ENCODE peak calls at places on chromosomes 2 and 18, in ten cellular contexts. P, L, D, X, J, S, U, W, G and B are unnamed samples.

GRCh38 chr2:98464772-98465310 is 20.2 kb downstream of the INPP4A start:
- DNase-seq in G (peak), X (no peak), J (no peak), W (no peak), L (no peak), S (no peak), D (no peak), P (no peak), U (no peak), B (no peak)

GRCh38 chr2:212147921-212148513 is 390.6 kb downstream of the ERBB4 start:
- DNase-seq in X (no peak), U (no peak), J (no peak), L (peak), S (no peak), G (no peak), P (no peak), W (no peak), D (no peak), B (no peak)

GRCh38 chr18:53799134-53799533 is 425.3 kb downstream of the MBD2 start:
- DNase-seq in D (no peak), W (no peak), P (no peak), G (no peak), J (no peak), U (no peak), L (peak), X (no peak), S (no peak), B (no peak)

GRCh38 chr2:240460781-240461431 is 25.4 kb downstream of the GPC1 start:
- DNase-seq in D (peak), S (no peak), W (peak), U (peak), L (no peak), J (no peak), G (no peak), P (no peak), X (no peak), B (no peak)

GRCh38 chr2:181680055-181680936 is at the start of gene NEUROD1:
- DNase-seq in G (no peak), W (no peak), D (no peak), L (no peak), U (no peak), P (no peak), X (no peak), S (no peak), J (no peak), B (no peak)

GRCh38 chr2:8517850-8518480 is 163.9 kb upstream of the ID2 start:
- DNase-seq in U (no peak), L (no peak), S (no peak), X (no peak), D (no peak), G (no peak), P (no peak), W (no peak), J (no peak), B (no peak)

GRCh38 chr2:88601302-88601701 is 26.0 kb downstream of the EIF2AK3 start:
- DNase-seq in G (no peak), P (no peak), J (no peak), S (no peak), X (no peak), L (no peak), U (no peak), D (no peak), W (no peak), B (no peak)

GRCh38 chr18:6294119-6294784 is 120.5 kb downstream of the L3MBTL4 start:
- DNase-seq in P (no peak), S (no peak), X (no peak), D (no peak), G (peak), W (no peak), U (no peak), J (no peak), L (no peak), B (no peak)

GRCh38 chr2:215609089-215610032 is 173.5 kb upstream of the FN1 start:
- DNase-seq in X (no peak), S (no peak), P (no peak), G (no peak), D (no peak), J (no peak), L (peak), U (no peak), W (no peak), B (no peak)

GRCh38 chr2:15561574-15562344 is 625 bp upstream of the NBAS start:
- DNase-seq in X (peak), L (no peak), U (no peak), S (no peak), P (no peak), G (peak), W (no peak), J (no peak), D (no peak), B (no peak)

GRCh38 chr2:71599038-71599437 is 145.7 kb downstream of the DYSF start:
- DNase-seq in X (no peak), J (no peak), U (no peak), D (no peak), P (no peak), L (no peak), S (no peak), W (no peak), G (no peak), B (no peak)

GRCh38 chr18:25321869-25322268 is 30.1 kb downstream of the ZNF521 start:
- DNase-seq in W (no peak), L (no peak), P (no peak), X (no peak), J (no peak), U (no peak), G (no peak), S (no peak), D (no peak), B (no peak)

GRCh38 chr18:51077217-51077616 is 47.2 kb downstream of the SMAD4 start:
- DNase-seq in W (no peak), U (no peak), G (no peak), D (no peak), L (peak), J (no peak), P (no peak), X (no peak), S (no peak), B (no peak)

GRCh38 chr2:214482716-214483115 is 71.9 kb downstream of the VWC2L start:
- DNase-seq in J (no peak), W (no peak), X (peak), U (no peak), D (no peak), G (no peak), S (no peak), P (no peak), L (no peak), B (no peak)

GRCh38 chr18:72208920-72209676 is 335.0 kb downstream of the CBLN2 start:
- DNase-seq in G (no peak), P (no peak), S (no peak), L (no peak), U (no peak), J (no peak), W (no peak), X (no peak), D (no peak), B (no peak)

GRCh38 chr18:58829263-58829662 is 35.4 kb upstream of the ZNF532 start:
- DNase-seq in S (no peak), J (no peak), P (no peak), G (no peak), D (no peak), W (no peak), X (no peak), U (no peak), L (no peak), B (no peak)

GRCh38 chr2:97995026-97995733 is 568 bp downstream of the TMEM131 start:
- DNase-seq in W (peak), J (no peak), L (peak), X (no peak), P (no peak), G (peak), D (no peak), S (no peak), U (peak), B (peak)

GRCh38 chr18:25055076-25055475 is 296.9 kb downstream of the ZNF521 start:
- DNase-seq in W (no peak), S (no peak), X (no peak), J (no peak), G (no peak), U (no peak), P (no peak), D (no peak), L (no peak), B (no peak)

GRCh38 chr2:96427917-96428316 is 77.2 kb downstream of the NEURL3 start:
- DNase-seq in W (no peak), J (no peak), L (peak), U (no peak), G (no peak), P (no peak), D (no peak), X (no peak), S (peak), B (no peak)

GRCh38 chr2:9430316-9431293 is 7.2 kb downstream of the CPSF3 start:
- DNase-seq in P (no peak), L (peak), J (no peak), S (no peak), W (no peak), X (no peak), D (no peak), G (no peak), U (no peak), B (no peak)

GRCh38 chr18:5414546-5414945 is 119.0 kb upstream of the ZBTB14 start:
- DNase-seq in P (no peak), W (no peak), X (peak), U (no peak), D (no peak), G (no peak), L (no peak), J (no peak), S (no peak), B (no peak)

GRCh38 chr18:11391636-11392035 is 217.8 kb upstream of the SLC35G4 start:
- DNase-seq in W (no peak), J (no peak), L (no peak), U (no peak), G (no peak), P (no peak), D (no peak), X (no peak), S (no peak), B (no peak)

GRCh38 chr18:649341-649740 is 8.1 kb upstream of the TYMS start:
- DNase-seq in W (no peak), D (no peak), J (no peak), U (no peak), G (no peak), L (no peak), S (no peak), P (no peak), X (no peak), B (no peak)

GRCh38 chr18:650428-650858 is 7.0 kb upstream of the TYMS start:
- DNase-seq in S (no peak), G (no peak), W (no peak), U (no peak), P (no peak), L (no peak), X (no peak), D (no peak), J (no peak), B (no peak)

GRCh38 chr18:641224-641623 is 16.2 kb upstream of the TYMS start:
- DNase-seq in D (no peak), P (no peak), S (no peak), J (no peak), W (no peak), L (no peak), G (no peak), U (no peak), X (no peak), B (no peak)

GRCh38 chr18:647304-647703 is 10.1 kb upstream of the TYMS start:
- DNase-seq in D (no peak), P (no peak), G (no peak), X (no peak), W (no peak), S (no peak), L (no peak), J (no peak), U (no peak), B (no peak)

GRCh38 chr18:644395-645004 is 13.0 kb upstream of the TYMS start:
- DNase-seq in L (no peak), U (no peak), J (no peak), P (no peak), X (no peak), W (no peak), D (no peak), S (no peak), G (no peak), B (no peak)
- TF ChIP-seq CTCF in L (no peak), U (no peak), J (no peak), P (no peak), X (no peak), W (no peak), D (no peak), S (no peak), G (no peak), B (no peak)

DNA sequence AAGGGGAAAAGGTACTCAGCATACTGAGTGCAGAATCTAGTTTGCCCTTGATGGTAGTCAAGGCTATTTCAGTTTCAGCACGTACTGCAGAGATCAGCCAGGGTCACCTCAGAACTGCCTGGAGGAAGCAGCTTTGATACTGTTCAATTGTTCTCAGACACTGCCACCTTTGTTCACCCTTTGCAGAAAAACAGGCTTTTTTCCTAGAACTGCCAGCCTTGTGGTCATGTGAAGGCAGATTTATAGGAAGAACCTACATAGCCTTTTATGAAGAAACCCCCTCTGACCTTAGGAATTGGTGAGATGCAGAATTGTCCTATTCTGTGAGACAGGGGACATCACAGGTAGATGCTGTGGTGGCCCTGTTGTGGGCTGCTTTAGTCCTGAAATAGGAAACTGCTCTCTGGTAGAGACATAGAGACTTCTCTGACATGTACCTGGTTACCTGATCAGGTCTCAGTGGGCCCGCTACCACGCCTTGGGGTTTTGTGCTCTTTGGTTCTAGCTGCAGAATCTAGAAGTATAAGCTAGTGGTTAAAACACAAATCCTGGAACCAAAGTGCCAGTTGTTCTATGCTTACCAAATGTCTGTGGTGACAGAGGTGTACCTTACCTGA is 206.6 kb downstream of the AGPS start:
- DNase-seq in X (no peak), P (no peak), W (no peak), L (no peak), J (no peak), G (no peak), D (no peak), U (no peak), S (no peak), B (no peak)
- TF ChIP-seq CTCF in X (no peak), P (no peak), W (no peak), L (no peak), J (no peak), G (no peak), D (no peak), U (no peak), S (no peak), B (no peak)

DNA sequence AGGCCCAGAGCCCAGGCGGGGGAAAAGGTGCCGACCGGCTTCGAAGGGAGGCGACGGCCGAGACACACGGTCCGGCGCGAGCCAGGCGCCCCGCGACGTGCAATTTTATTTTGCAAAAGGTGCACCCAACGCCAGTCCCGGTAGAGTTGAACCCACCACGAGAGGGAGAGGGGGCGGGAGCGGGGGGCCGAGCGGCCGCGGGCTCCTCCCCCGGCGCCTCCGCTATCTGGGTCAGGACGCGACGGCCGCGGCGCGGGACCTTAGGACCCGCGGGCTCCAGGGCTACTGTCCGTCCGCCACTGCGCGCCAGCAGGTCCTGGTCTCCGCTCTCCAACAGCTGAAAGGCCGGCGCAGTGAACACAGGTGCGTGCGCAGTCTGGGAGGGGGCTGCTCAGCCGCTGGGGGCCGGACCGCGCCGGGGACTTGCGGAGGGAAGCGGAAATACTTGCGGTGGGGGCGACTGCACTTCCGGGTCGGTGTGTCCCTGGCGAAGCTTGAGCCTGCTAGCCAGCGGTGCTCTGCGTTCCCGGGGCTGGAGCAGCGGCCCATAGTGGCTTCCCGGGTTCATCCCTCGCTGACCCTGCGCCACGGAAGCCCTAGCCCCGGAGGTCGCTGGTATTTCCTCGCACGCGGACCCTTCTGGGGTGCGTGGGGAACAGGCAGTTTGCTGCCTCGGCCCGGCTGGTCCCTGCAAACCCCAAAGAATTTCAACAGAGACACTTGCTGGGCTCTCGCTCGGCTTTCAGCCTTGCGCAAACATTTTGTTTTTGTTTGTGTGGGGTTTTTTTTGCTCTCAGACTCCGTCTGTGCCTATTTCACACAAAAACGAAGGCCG is at the start of gene RMDN2:
- DNase-seq in G (peak), W (peak), X (peak), L (peak), U (peak), P (peak), J (peak), S (peak), D (peak), B (peak)
- TF ChIP-seq CTCF in G (no peak), W (no peak), X (no peak), L (no peak), U (no peak), P (no peak), J (no peak), S (no peak), D (no peak), B (no peak)

GRCh38 chr2:45483997-45484396 is 127.1 kb downstream of the SRBD1 start:
- DNase-seq in W (no peak), S (peak), L (no peak), D (no peak), J (no peak), P (no peak), X (no peak), G (no peak), U (no peak), B (no peak)
- TF ChIP-seq CTCF in W (peak), S (no peak), L (peak), D (peak), J (no peak), P (peak), X (peak), G (no peak), U (peak), B (peak)

GRCh38 chr2:18404708-18405107 is 155.7 kb downstream of the RDH14 start:
- DNase-seq in D (no peak), L (peak), G (no peak), X (no peak), J (no peak), P (no peak), S (peak), W (no peak), U (no peak), B (no peak)
- TF ChIP-seq CTCF in D (peak), L (peak), G (no peak), X (peak), J (no peak), P (peak), S (no peak), W (peak), U (no peak), B (peak)

DNA sequence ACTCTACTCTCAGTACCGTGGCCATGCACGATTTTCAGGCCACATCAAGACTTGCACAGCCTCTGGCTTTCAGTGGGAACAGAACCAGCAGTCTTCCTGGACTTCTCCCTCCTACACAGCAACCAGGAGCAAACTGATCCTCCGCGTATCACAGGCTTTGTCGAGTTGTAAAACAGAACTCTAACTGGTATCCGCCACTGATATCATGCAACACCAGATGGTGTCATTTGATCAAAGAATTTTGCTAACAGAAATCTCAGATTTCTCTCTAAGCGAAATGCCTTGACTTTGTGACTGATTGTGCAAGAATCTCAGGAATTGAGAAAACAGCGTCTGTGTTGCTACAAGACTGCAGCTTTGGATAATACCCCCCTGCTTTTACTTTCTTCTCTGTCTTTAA is 85.7 kb downstream of the COPS8 start:
- DNase-seq in D (no peak), P (peak), S (peak), U (no peak), X (no peak), L (peak), J (no peak), W (no peak), G (no peak), B (no peak)
- TF ChIP-seq CTCF in D (peak), P (peak), S (peak), U (no peak), X (no peak), L (peak), J (no peak), W (peak), G (no peak), B (peak)

DNA sequence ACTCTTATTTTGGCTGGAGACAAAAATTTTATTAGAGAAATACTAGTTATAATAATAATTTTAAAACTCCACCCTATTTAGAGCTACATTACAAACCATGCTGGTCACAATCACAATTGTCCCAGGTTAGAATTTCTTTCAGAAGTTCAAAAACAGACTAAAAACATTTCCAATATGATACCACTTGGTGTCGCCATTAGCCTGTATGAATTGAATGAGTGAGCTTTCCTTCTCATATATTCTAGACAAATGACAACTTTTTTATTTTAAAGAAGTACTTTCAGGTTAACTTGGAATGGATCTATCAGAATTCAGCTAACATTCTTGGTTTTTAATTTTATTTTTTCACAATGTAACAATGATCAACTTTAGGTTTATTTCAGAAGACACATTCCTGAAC is 48.0 kb downstream of the SERPINB8 start:
- DNase-seq in J (no peak), U (no peak), G (no peak), W (no peak), D (no peak), P (no peak), S (peak), L (peak), X (no peak), B (no peak)
- TF ChIP-seq CTCF in J (no peak), U (peak), G (no peak), W (peak), D (peak), P (peak), S (peak), L (peak), X (peak), B (peak)

DNA sequence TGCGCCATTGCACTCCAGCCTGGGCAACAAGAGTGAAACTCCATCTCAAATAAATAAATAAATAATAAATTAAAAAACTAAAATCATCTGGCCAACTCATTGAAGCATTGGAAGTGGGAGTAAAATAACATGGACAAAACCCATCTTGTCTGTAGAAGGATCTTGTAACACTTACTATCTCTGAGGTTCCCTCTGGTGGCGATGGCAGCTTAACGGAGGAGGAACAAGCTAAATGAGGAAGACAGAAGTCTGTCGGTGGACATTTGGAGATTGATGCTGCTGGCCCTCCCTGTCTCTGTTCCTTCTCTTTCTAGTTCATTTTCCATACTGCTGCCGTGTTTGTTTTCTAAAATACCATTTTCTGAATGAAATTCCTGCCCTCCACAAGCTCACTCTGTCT is 43.4 kb downstream of the ZCCHC2 start:
- DNase-seq in S (no peak), P (no peak), G (peak), W (no peak), U (no peak), X (no peak), D (no peak), L (peak), J (no peak), B (no peak)
- TF ChIP-seq CTCF in S (peak), P (peak), G (peak), W (peak), U (peak), X (peak), D (peak), L (peak), J (peak), B (peak)

GRCh38 chr2:231573698-231574421 is 18.8 kb upstream of the TEX44 start:
- DNase-seq in D (no peak), X (no peak), P (no peak), W (no peak), G (no peak), L (no peak), S (no peak), J (no peak), U (no peak), B (no peak)
- TF ChIP-seq CTCF in D (no peak), X (no peak), P (no peak), W (no peak), G (no peak), L (no peak), S (no peak), J (no peak), U (no peak), B (no peak)